ENCODE peak calls at places on chromosomes 12 and 14, in ten cellular contexts. S, K, I, B, C, R, Q, P, Y and O are unnamed samples.

GRCh38 chr14:74682169-74682952 is 30.5 kb downstream of the AREL1 start:
- DNase-seq in S (no peak), K (peak; percentile 70), I (no peak), B (no peak), C (no peak), R (no peak), Q (no peak), P (peak; percentile 3), Y (no peak), O (no peak)

GRCh38 chr14:95620659-95621059 is 65.6 kb upstream of the TCL1B start:
- DNase-seq in S (no peak), K (no peak), I (no peak), B (no peak), C (no peak), R (no peak), Q (no peak), P (peak; percentile 18), Y (no peak), O (no peak)

GRCh38 chr14:67358914-67359313 is 690 bp downstream of the ATP6V1D start:
- DNase-seq in S (no peak), K (no peak), I (no peak), B (no peak), C (no peak), R (no peak), Q (no peak), P (peak; percentile 54), Y (no peak), O (no peak)

GRCh38 chr12:54010972-54011664 is 2.3 kb downstream of the HOXC8 start:
- DNase-seq in S (no peak), K (no peak), I (no peak), B (no peak), C (no peak), R (no peak), Q (no peak), P (no peak), Y (no peak), O (no peak)

GRCh38 chr12:107580750-107581529 is 104.7 kb upstream of the PWP1 start:
- DNase-seq in S (no peak), K (no peak), I (no peak), B (no peak), C (no peak), R (no peak), Q (peak; percentile 67), P (peak; percentile 70), Y (no peak), O (no peak)

GRCh38 chr12:5776091-5776490 is 169.0 kb downstream of the ANO2 start:
- DNase-seq in S (no peak), K (no peak), I (no peak), B (no peak), C (no peak), R (no peak), Q (no peak), P (no peak), Y (no peak), O (no peak)

GRCh38 chr12:131264625-131265024 is 310.9 kb downstream of the ADGRD1 start:
- DNase-seq in S (no peak), K (no peak), I (no peak), B (no peak), C (no peak), R (no peak), Q (no peak), P (no peak), Y (no peak), O (peak; percentile 55)

GRCh38 chr14:24377660-24378059 is 9.7 kb downstream of the NFATC4 start:
- DNase-seq in S (no peak), K (no peak), I (no peak), B (no peak), C (no peak), R (no peak), Q (no peak), P (peak; percentile 25), Y (no peak), O (no peak)

GRCh38 chr12:85920324-85920947 is 46.3 kb downstream of the NTS start:
- DNase-seq in S (peak; percentile 26), K (peak; percentile 12), I (no peak), B (no peak), C (no peak), R (no peak), Q (peak; percentile 32), P (peak; percentile 73), Y (no peak), O (no peak)

GRCh38 chr12:97910559-97910958 is 448.0 kb downstream of the RMST start:
- DNase-seq in S (no peak), K (no peak), I (no peak), B (no peak), C (no peak), R (no peak), Q (no peak), P (no peak), Y (no peak), O (no peak)

GRCh38 chr12:10721654-10722501 is 1.2 kb downstream of the YBX3 start:
- DNase-seq in S (peak; percentile 81), K (peak; percentile 81), I (peak; percentile 97), B (peak; percentile 98), C (peak; percentile 53), R (peak; percentile 59), Q (no peak), P (peak; percentile 70), Y (peak; percentile 88), O (peak; percentile 85)

GRCh38 chr12:10720974-10721565 is 2.1 kb downstream of the YBX3 start:
- DNase-seq in S (no peak), K (no peak), I (no peak), B (no peak), C (no peak), R (no peak), Q (no peak), P (no peak), Y (no peak), O (no peak)

GRCh38 chr12:10718279-10718821 is 4.8 kb downstream of the YBX3 start:
- DNase-seq in S (no peak), K (no peak), I (no peak), B (no peak), C (no peak), R (no peak), Q (no peak), P (peak; percentile 32), Y (no peak), O (no peak)

GRCh38 chr12:10717410-10717809 is 5.7 kb downstream of the YBX3 start:
- DNase-seq in S (no peak), K (no peak), I (no peak), B (no peak), C (no peak), R (no peak), Q (no peak), P (peak; percentile 12), Y (no peak), O (no peak)

DNA sequence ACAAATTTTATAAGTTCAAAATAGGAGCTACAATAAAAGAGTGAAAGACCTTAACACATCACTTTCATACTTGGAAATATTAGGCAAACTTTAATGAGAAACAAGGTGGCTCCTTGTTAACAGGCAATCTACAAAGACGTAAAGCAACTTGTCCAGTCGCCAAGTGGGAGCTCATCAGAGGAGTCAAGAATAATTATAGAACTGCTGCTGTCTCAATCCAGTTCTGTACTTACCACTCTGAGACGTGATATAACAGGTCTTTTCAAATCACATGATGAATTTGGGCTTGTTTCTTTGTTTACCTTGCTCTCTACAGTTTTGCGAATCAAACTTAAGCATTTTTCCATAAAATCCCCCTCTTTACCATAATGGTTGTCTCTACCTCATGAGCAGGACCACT is 3.6 kb downstream of the YBX3 start:
- DNase-seq in S (no peak), K (no peak), I (no peak), B (no peak), C (no peak), R (no peak), Q (no peak), P (no peak), Y (no peak), O (no peak)
- H3K4me1 ChIP-seq in S (peaks cover 54% of the 10 kb centered on the region), K (peaks cover 53% of the 10 kb centered on the region), I (peaks cover 69% of the 10 kb centered on the region), B (peaks cover 66% of the 10 kb centered on the region), C (peaks cover 3% of the 10 kb centered on the region), R (peaks cover 55% of the 10 kb centered on the region), Q (no peaks in the 10 kb centered on the region), P (peaks cover 63% of the 10 kb centered on the region), Y (peaks cover 20% of the 10 kb centered on the region), O (peaks cover 35% of the 10 kb centered on the region)

GRCh38 chr12:3677609-3678008 is 75.3 kb downstream of the CRACR2A start:
- DNase-seq in S (no peak), K (no peak), I (no peak), B (no peak), C (no peak), R (no peak), Q (no peak), P (no peak), Y (no peak), O (no peak)
- TF ChIP-seq CTCF in S (peak; percentile 2), K (no peak), I (no peak), B (no peak), C (no peak), R (no peak), Q (no peak), P (peak; percentile 26), Y (no peak), O (no peak)

GRCh38 chr14:52876311-52876710 is 74.5 kb downstream of the FERMT2 start:
- DNase-seq in S (no peak), K (no peak), I (no peak), B (no peak), C (no peak), R (no peak), Q (no peak), P (peak; percentile 47), Y (no peak), O (no peak)

GRCh38 chr14:52878946-52879345 is 71.9 kb downstream of the FERMT2 start:
- DNase-seq in S (no peak), K (no peak), I (no peak), B (no peak), C (no peak), R (no peak), Q (no peak), P (no peak), Y (no peak), O (no peak)

GRCh38 chr14:52878469-52878868 is 72.4 kb downstream of the FERMT2 start:
- DNase-seq in S (no peak), K (no peak), I (no peak), B (no peak), C (no peak), R (no peak), Q (no peak), P (no peak), Y (no peak), O (no peak)

GRCh38 chr14:52876806-52877205 is 74.0 kb downstream of the FERMT2 start:
- DNase-seq in S (no peak), K (no peak), I (no peak), B (no peak), C (no peak), R (no peak), Q (no peak), P (no peak), Y (no peak), O (no peak)

GRCh38 chr14:52877628-52878027 is 73.2 kb downstream of the FERMT2 start:
- DNase-seq in S (no peak), K (no peak), I (no peak), B (no peak), C (no peak), R (no peak), Q (no peak), P (no peak), Y (no peak), O (no peak)
- TF ChIP-seq POLR2AphosphoS5 in S (no peak), K (no peak), I (no peak), B (no peak), C (no peak), R (no peak), Q (no peak), P (no peak), Y (no peak), O (no peak)

GRCh38 chr14:103890052-103890371 is 38.2 kb upstream of the TDRD9 start:
- DNase-seq in S (no peak), K (no peak), I (no peak), B (no peak), C (no peak), R (no peak), Q (no peak), P (no peak), Y (no peak), O (no peak)
- H3K4me1 ChIP-seq in S (peaks cover 30% of the 10 kb centered on the region), K (peaks cover 95% of the 10 kb centered on the region), I (peaks cover 23% of the 10 kb centered on the region), B (no peaks in the 10 kb centered on the region), C (no peaks in the 10 kb centered on the region), R (no peaks in the 10 kb centered on the region), Q (no peaks in the 10 kb centered on the region), P (no peaks in the 10 kb centered on the region), Y (peaks cover 6% of the 10 kb centered on the region), O (peaks cover 69% of the 10 kb centered on the region)